ENCODE peak calls at places on chromosomes 12 and 14, in ten cellular contexts. V is NCI-H524, N is cortex of kidney, E is GOT3, Y is A549, C is GF-D8, X is Peyer's patch, U is fibroblast of pulmonary artery, F is AG20443, I is mucosa of descending colon. W is an unnamed sample.

GRCh38 chr12:24991209-24992049 is 42.5 kb upstream of the BCAT1 start:
- DNase-seq in V (peak), N (no peak), E (no peak), Y (peak), C (peak), X (no peak), U (peak), F (peak), I (no peak), W (peak)

GRCh38 chr12:18275974-18276373 is 14.7 kb downstream of the PIK3C2G start:
- DNase-seq in V (no peak), N (no peak), E (no peak), Y (peak), C (no peak), X (no peak), U (no peak), F (no peak), I (no peak), W (no peak)

GRCh38 chr14:71439247-71439646 is 493.0 kb upstream of the RGS6 start:
- DNase-seq in V (no peak), N (no peak), E (no peak), Y (no peak), C (no peak), X (no peak), U (no peak), F (peak), I (no peak), W (no peak)

GRCh38 chr14:72315720-72316119 is 383.5 kb downstream of the RGS6 start:
- DNase-seq in V (no peak), N (no peak), E (no peak), Y (no peak), C (no peak), X (no peak), U (no peak), F (no peak), I (no peak), W (no peak)

GRCh38 chr14:99732436-99733220 is 48.5 kb downstream of the CYP46A1 start:
- DNase-seq in V (no peak), N (no peak), E (no peak), Y (no peak), C (no peak), X (no peak), U (no peak), F (no peak), I (peak), W (no peak)

GRCh38 chr12:52091061-52091460 is 11.6 kb downstream of the SMIM41 start:
- DNase-seq in V (no peak), N (no peak), E (no peak), Y (no peak), C (no peak), X (no peak), U (no peak), F (no peak), I (no peak), W (no peak)

GRCh38 chr12:52415870-52416750 is 10.0 kb upstream of the KRT82 start:
- DNase-seq in V (no peak), N (no peak), E (no peak), Y (no peak), C (no peak), X (no peak), U (peak), F (peak), I (no peak), W (no peak)

GRCh38 chr14:24339284-24340151 is at the start of gene RIPK3:
- DNase-seq in V (no peak), N (no peak), E (no peak), Y (no peak), C (no peak), X (peak), U (no peak), F (peak), I (peak), W (peak)

GRCh38 chr12:110224379-110225304 is 56.4 kb upstream of the ATP2A2 start:
- DNase-seq in V (peak), N (no peak), E (no peak), Y (peak), C (peak), X (no peak), U (peak), F (peak), I (no peak), W (peak)

GRCh38 chr12:115661103-115661502 is 616.4 kb downstream of the MED13L start:
- DNase-seq in V (no peak), N (no peak), E (no peak), Y (no peak), C (no peak), X (no peak), U (peak), F (no peak), I (no peak), W (no peak)

GRCh38 chr14:76844223-76844622 is 18.0 kb downstream of the LRRC74A start:
- DNase-seq in V (no peak), N (no peak), E (no peak), Y (peak), C (no peak), X (peak), U (peak), F (no peak), I (peak), W (peak)

GRCh38 chr12:56449622-56449984 is 377 bp upstream of the TIMELESS start:
- DNase-seq in V (peak), N (no peak), E (no peak), Y (peak), C (no peak), X (no peak), U (no peak), F (no peak), I (no peak), W (no peak)

GRCh38 chr12:124412646-124413015 is 117.7 kb downstream of the RFLNA start:
- DNase-seq in V (no peak), N (no peak), E (no peak), Y (no peak), C (no peak), X (no peak), U (no peak), F (peak), I (no peak), W (no peak)

GRCh38 chr12:122856999-122857671 is 21.9 kb downstream of the HIP1R start:
- DNase-seq in V (no peak), N (no peak), E (no peak), Y (no peak), C (no peak), X (no peak), U (peak), F (no peak), I (no peak), W (no peak)

GRCh38 chr12:115450710-115451109 is 766.7 kb upstream of the TBX3 start:
- DNase-seq in V (no peak), N (no peak), E (no peak), Y (no peak), C (no peak), X (no peak), U (no peak), F (no peak), I (no peak), W (no peak)

GRCh38 chr14:102279688-102280348 is 25.1 kb downstream of the MOK start:
- DNase-seq in V (no peak), N (no peak), E (peak), Y (peak), C (no peak), X (no peak), U (peak), F (peak), I (no peak), W (no peak)

GRCh38 chr14:101843665-101844064 is 82.2 kb downstream of the PPP2R5C start:
- DNase-seq in V (no peak), N (no peak), E (no peak), Y (no peak), C (no peak), X (peak), U (no peak), F (no peak), I (no peak), W (peak)

GRCh38 chr12:115413626-115414025 is 729.7 kb upstream of the TBX3 start:
- DNase-seq in V (no peak), N (no peak), E (no peak), Y (no peak), C (no peak), X (no peak), U (no peak), F (no peak), I (no peak), W (no peak)

GRCh38 chr12:13173537-13173936 is 23.0 kb upstream of the EMP1 start:
- DNase-seq in V (no peak), N (no peak), E (peak), Y (no peak), C (no peak), X (no peak), U (peak), F (peak), I (no peak), W (no peak)

GRCh38 chr12:84113666-84114065 is 798.9 kb downstream of the SLC6A15 start:
- DNase-seq in V (no peak), N (no peak), E (no peak), Y (no peak), C (no peak), X (no peak), U (no peak), F (no peak), I (no peak), W (no peak)

GRCh38 chr12:121804417-121805111 is 755 bp downstream of the SETD1B start:
- DNase-seq in V (peak), N (no peak), E (no peak), Y (no peak), C (no peak), X (peak), U (no peak), F (no peak), I (peak), W (peak)

GRCh38 chr12:99618657-99619056 is 28.9 kb upstream of the GARIN6 start:
- DNase-seq in V (no peak), N (no peak), E (no peak), Y (no peak), C (no peak), X (no peak), U (no peak), F (no peak), I (no peak), W (no peak)